ENCODE peak calls at places on chromosome 1, in ten cellular contexts. W is nephron progenitor cell, K is GM13976, S is B cell, M is AG04449, Q is brain microvascular endothelial cell, P is ovary, C is adrenal gland, T is kidney, N is AG04450. J is an unnamed sample.

GRCh38 chr1:185674201-185674600 is 60.0 kb upstream of the HMCN1 start:
- DNase-seq in W (no peak), M (no peak), Q (no peak), C (no peak), T (no peak), N (no peak), S (peak), K (no peak), P (no peak), J (no peak)

GRCh38 chr1:185514296-185514695 is 197.3 kb upstream of the IVNS1ABP start:
- DNase-seq in S (no peak), M (no peak), N (no peak), Q (no peak), W (no peak), T (no peak), C (no peak), K (no peak), P (no peak), J (no peak)

GRCh38 chr1:243267346-243268283 is 11.8 kb downstream of the SDCCAG8 start:
- DNase-seq in Q (no peak), K (no peak), N (no peak), S (peak), P (no peak), C (no peak), T (no peak), M (no peak), W (no peak), J (no peak)

GRCh38 chr1:172775598-172776570 is 117.0 kb downstream of the FASLG start:
- DNase-seq in N (no peak), C (no peak), S (no peak), W (no peak), P (no peak), T (no peak), K (no peak), M (no peak), Q (no peak), J (no peak)

GRCh38 chr1:24018611-24019580 is 38.8 kb upstream of the SRSF10 start:
- DNase-seq in P (peak), T (peak), M (peak), W (peak), S (no peak), C (peak), K (no peak), N (peak), Q (peak), J (no peak)

GRCh38 chr1:211579434-211580302 is 707 bp upstream of the SLC30A1 start:
- DNase-seq in T (peak), Q (no peak), C (no peak), K (no peak), P (no peak), S (peak), M (no peak), N (no peak), W (peak), J (peak)

GRCh38 chr1:45010855-45011811 is at the start of gene HECTD3:
- DNase-seq in P (peak), S (peak), N (peak), K (peak), W (peak), Q (peak), T (peak), C (peak), M (no peak), J (peak)

GRCh38 chr1:7299994-7300393 is 471.1 kb upstream of the VAMP3 start:
- DNase-seq in N (peak), W (no peak), Q (peak), S (no peak), M (no peak), C (no peak), T (no peak), P (no peak), K (no peak), J (no peak)

GRCh38 chr1:81144240-81144639 is 656.5 kb upstream of the ADGRL2 start:
- DNase-seq in N (no peak), Q (no peak), M (no peak), P (no peak), K (no peak), W (no peak), S (no peak), C (no peak), T (no peak), J (no peak)

GRCh38 chr1:220300442-220301121 is 28.3 kb upstream of the RAB3GAP2 start:
- DNase-seq in S (no peak), M (peak), Q (peak), N (peak), K (no peak), T (no peak), C (peak), P (peak), W (peak), J (peak)

GRCh38 chr1:210400043-210400840 is 71.5 kb downstream of the HHAT start:
- DNase-seq in C (peak), W (peak), P (peak), N (peak), Q (peak), K (peak), T (no peak), S (peak), M (peak), J (peak)
- TF ChIP-seq CTCF in C (peak), W (peak), P (peak), N (peak), Q (peak), K (peak), T (peak), S (peak), M (peak), J (peak)

DNA sequence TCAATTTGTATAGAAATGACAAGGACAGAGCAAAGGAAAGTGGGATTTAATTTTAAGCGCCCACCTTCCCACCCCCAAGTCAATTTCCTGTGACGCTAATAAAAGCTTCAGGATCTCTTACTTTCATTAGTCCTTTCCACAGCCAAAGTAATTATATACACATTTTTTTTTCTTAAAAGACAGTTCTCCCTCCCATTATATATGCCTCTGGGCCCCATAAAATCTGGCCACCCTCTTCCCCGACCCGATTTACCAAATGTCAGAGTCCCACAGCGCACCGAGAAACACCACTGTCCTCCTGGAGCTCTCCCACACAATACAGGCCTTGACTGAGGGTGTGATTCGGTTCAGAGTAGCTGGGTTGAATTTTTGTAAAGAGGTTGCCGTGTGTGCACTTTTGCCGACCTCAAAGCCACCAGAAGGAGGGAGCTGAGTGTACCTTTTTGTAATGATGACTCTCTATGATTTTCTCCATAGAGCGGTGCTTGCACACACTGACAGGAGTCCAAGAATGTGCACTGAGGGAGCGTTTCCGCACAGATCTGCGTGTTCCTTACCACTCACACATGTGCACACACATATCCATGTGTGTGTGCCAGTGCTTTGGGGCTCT is 26.2 kb upstream of the IL10 start:
- DNase-seq in W (no peak), K (no peak), P (no peak), T (no peak), C (no peak), N (no peak), M (no peak), Q (no peak), S (no peak), J (no peak)
- TF ChIP-seq CTCF in W (no peak), K (no peak), P (no peak), T (no peak), C (no peak), N (no peak), M (no peak), Q (no peak), S (no peak), J (no peak)

DNA sequence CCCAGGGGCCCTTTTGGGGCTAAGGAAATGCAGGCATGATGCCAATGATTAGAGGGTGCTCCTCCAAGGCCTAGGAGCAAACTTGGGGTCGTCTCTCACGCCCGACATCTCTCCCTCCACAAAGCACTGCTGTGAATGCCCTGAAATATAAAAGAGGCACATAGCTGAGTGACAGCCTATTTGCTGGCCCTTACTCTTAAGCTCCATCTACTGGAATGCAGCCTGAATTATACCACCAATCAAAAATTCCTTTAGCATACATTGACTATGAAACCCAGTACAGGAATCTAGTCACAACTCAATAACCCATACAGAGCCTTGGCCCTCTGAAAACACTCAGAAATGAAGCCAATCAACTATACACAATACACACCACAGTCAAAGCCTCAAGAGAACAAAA is 105.5 kb downstream of the LRIG2 start:
- DNase-seq in W (no peak), S (no peak), T (no peak), N (no peak), Q (no peak), P (no peak), C (no peak), K (no peak), M (no peak), J (no peak)
- TF ChIP-seq CTCF in W (no peak), S (no peak), T (peak), N (peak), Q (peak), P (no peak), C (no peak), K (no peak), M (peak), J (no peak)

GRCh38 chr1:240193699-240194098 is 102.0 kb downstream of the FMN2 start:
- DNase-seq in Q (peak), P (no peak), C (no peak), W (no peak), K (no peak), N (no peak), T (no peak), M (no peak), S (no peak), J (no peak)

GRCh38 chr1:240189386-240189989 is 97.8 kb downstream of the FMN2 start:
- DNase-seq in C (peak), P (no peak), Q (peak), M (no peak), K (peak), S (peak), N (no peak), T (no peak), W (peak), J (peak)

GRCh38 chr1:240192851-240193250 is 101.2 kb downstream of the FMN2 start:
- DNase-seq in P (no peak), W (no peak), C (no peak), T (no peak), N (no peak), K (no peak), M (no peak), S (no peak), Q (no peak), J (no peak)

GRCh38 chr1:240188139-240188538 is 96.5 kb downstream of the FMN2 start:
- DNase-seq in S (no peak), K (no peak), N (no peak), W (no peak), Q (no peak), M (no peak), P (no peak), T (no peak), C (no peak), J (no peak)

DNA sequence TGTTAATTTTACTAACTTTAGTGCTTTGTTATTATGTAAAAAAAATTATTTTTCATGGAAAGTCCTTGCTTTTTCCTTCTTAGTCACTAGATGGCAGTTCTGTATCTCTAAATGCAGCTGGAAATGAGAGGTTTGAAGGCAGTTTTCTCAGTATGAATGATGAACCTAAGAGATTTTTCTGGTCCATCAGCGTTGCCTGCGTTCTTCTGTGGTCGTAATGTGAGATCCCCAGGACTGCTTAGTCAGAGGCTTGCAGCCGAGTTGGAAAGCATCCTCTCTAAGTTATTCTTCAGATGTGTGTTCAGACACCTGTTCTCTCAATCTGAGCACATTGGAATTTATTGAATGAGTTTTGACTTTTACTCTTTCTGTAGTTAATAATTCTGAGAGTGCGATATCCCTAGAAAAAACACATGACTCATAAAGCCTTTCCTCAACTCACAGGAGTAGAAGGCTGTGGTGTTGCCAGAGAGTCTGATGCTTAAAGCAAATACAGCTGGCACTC is 99.2 kb downstream of the FMN2 start:
- DNase-seq in P (peak), T (no peak), Q (peak), N (peak), K (no peak), S (no peak), W (peak), M (peak), C (no peak), J (no peak)
- TF ChIP-seq CTCF in P (no peak), T (peak), Q (peak), N (peak), K (no peak), S (no peak), W (peak), M (peak), C (peak), J (peak)

GRCh38 chr1:53091841-53092645 is 30.0 kb downstream of the PODN start:
- DNase-seq in N (no peak), K (no peak), T (no peak), W (no peak), P (no peak), C (no peak), M (no peak), Q (no peak), S (no peak), J (no peak)

GRCh38 chr1:53092659-53093450 is 30.8 kb downstream of the PODN start:
- DNase-seq in T (no peak), M (no peak), C (no peak), S (no peak), K (no peak), Q (no peak), P (no peak), N (no peak), W (no peak), J (no peak)

GRCh38 chr1:53089478-53090226 is 27.6 kb downstream of the PODN start:
- DNase-seq in S (no peak), W (no peak), K (no peak), N (no peak), Q (no peak), M (no peak), T (no peak), C (no peak), P (no peak), J (no peak)

GRCh38 chr1:53088616-53089300 is 26.7 kb downstream of the PODN start:
- DNase-seq in W (no peak), C (no peak), T (no peak), Q (no peak), M (no peak), K (no peak), P (no peak), S (no peak), N (no peak), J (no peak)

GRCh38 chr1:53090227-53091147 is 28.5 kb downstream of the PODN start:
- DNase-seq in P (no peak), Q (no peak), N (no peak), S (no peak), K (no peak), W (no peak), M (no peak), T (no peak), C (no peak), J (no peak)
- TF ChIP-seq CTCF in P (no peak), Q (no peak), N (no peak), S (no peak), K (no peak), W (no peak), M (no peak), T (no peak), C (no peak), J (no peak)

GRCh38 chr1:54982739-54983138 is 2.3 kb downstream of the TMEM61 start:
- DNase-seq in N (no peak), T (peak), S (no peak), W (no peak), K (peak), P (no peak), C (no peak), Q (no peak), M (no peak), J (no peak)
- TF ChIP-seq CTCF in N (no peak), T (no peak), S (no peak), W (no peak), K (no peak), P (no peak), C (no peak), Q (no peak), M (no peak), J (peak)